ENCODE peak calls at places on chromosome 12, in six cellular contexts. T, F, Z, Q, K and J are unnamed samples.

GRCh38 chr12:11718768-11719253 is 69.3 kb downstream of the ETV6 start:
- DNase-seq in F (no peak), T (no peak), K (no peak), Q (peak; percentile 65), Z (peak; percentile 78), J (no peak)

GRCh38 chr12:42086021-42086420 is 58.7 kb downstream of the GXYLT1 start:
- DNase-seq in Q (peak; percentile 40), F (no peak), K (no peak), T (no peak), Z (no peak), J (no peak)

GRCh38 chr12:43102506-43103269 is 449.3 kb downstream of the ADAMTS20 start:
- DNase-seq in Z (no peak), T (no peak), Q (no peak), F (no peak), K (no peak), J (no peak)

GRCh38 chr12:132818562-132818961 is 10.1 kb downstream of the GOLGA3 start:
- DNase-seq in Z (no peak), Q (no peak), T (no peak), F (no peak), K (no peak), J (no peak)

GRCh38 chr12:79682593-79682992 is 8.2 kb downstream of the PAWR start:
- DNase-seq in Q (no peak), F (no peak), Z (no peak), K (no peak), T (no peak), J (no peak)

GRCh38 chr12:27667540-27667939 is 28.7 kb upstream of the REP15 start:
- DNase-seq in F (no peak), Z (peak; percentile 9), K (no peak), Q (peak; percentile 65), T (no peak), J (no peak)

GRCh38 chr12:96048392-96048969 is 13.1 kb upstream of the LTA4H start:
- DNase-seq in Q (no peak), Z (no peak), K (no peak), T (no peak), F (no peak), J (no peak)

GRCh38 chr12:63915105-63915830 is 70.8 kb downstream of the SRGAP1 start:
- DNase-seq in K (no peak), Z (peak; percentile 52), T (no peak), F (no peak), Q (peak; percentile 73), J (no peak)

DNA sequence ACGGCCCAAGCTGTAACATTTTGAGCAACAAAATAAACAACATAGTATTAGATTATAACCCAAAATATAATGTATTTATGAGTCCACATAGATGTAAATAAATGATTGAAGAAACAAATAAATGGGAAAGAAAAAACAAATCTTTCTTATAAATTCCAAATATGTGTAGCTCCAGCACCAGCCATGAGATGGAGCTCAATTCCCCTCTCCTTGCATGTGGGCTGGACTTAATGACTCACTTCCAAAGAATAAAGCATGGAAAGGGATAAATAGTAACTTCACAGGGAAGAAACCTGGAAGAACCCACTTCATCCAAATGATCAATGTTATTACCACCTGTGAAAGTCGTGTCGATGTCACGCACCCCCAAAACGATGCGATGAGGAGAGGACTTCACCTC is 158.8 kb downstream of the RPAP3 start:
- DNase-seq in T (no peak), F (no peak), K (no peak), Q (peak; percentile 63), Z (peak; percentile 24), J (no peak)
- TF ChIP-seq CTCF in T (no peak), F (peak; percentile 10), K (no peak), Q (peak; percentile 64), Z (peak; percentile 71), J (no peak)

DNA sequence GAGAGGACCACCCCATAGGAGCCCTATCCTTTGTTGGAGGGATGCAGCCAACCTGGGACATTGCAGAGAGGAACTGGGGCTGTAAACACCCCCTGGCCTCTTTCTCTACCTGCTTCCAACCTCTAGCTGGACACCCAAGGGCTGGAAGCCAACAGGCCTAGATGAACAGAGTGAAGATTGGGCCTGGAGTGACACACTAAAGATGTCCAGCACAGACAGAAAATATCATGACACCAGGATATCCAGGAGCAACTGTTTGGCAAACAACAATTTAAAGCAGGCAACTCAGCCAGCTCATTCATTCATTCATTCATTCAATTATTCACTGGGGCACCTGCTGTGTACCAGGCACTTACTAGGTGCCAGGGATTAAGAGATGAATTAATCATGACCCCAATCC is 125.0 kb upstream of the NCOR2 start:
- DNase-seq in Z (no peak), T (no peak), F (no peak), K (no peak), Q (no peak), J (no peak)
- TF ChIP-seq CTCF in Z (no peak), T (no peak), F (no peak), K (no peak), Q (no peak), J (no peak)

GRCh38 chr12:100163416-100164152 is 20.9 kb upstream of the BLTP3B start:
- DNase-seq in K (no peak), T (peak; percentile 48), F (peak; percentile 83), Q (peak; percentile 51), Z (peak; percentile 60), J (peak; percentile 73)
- TF ChIP-seq CTCF in K (no peak), T (no peak), F (peak; percentile 29), Q (no peak), Z (peak; percentile 40), J (no peak)

GRCh38 chr12:24541193-24541871 is 407.6 kb downstream of the BCAT1 start:
- DNase-seq in K (no peak), Q (no peak), T (no peak), F (no peak), Z (no peak), J (no peak)
- TF ChIP-seq CTCF in K (no peak), Q (no peak), T (no peak), F (no peak), Z (no peak), J (no peak)